ENCODE peak calls at places on chromosomes 11 and 22, in ten cellular contexts. One of them, this sample, is unnamed.

GRCh38 chr11:65008016-65008415 is 5.9 kb upstream of the ARL2 start:
- DNase-seq in fibroblast of lung: no peak
- DNase-seq in CD4-positive, alpha-beta memory T cell: no peak
- DNase-seq in EL: no peak
- DNase-seq in NCI-H460: no peak
- DNase-seq in SK-N-SH: no peak
- DNase-seq in stimulated activated CD4-positive, alpha-beta T cell treated with anti-CD3 and anti-CD28 coated beads, TNF-alpha, amount 100 ng/mL, for 48 hours: no peak
- DNase-seq in substantia nigra: no peak
- DNase-seq in NCI-H2081: no peak
- DNase-seq in GM12865: no peak
- DNase-seq in this sample: no peak

GRCh38 chr22:45308624-45309421 is 911 bp upstream of the FAM118A start:
- DNase-seq in fibroblast of lung: no peak
- DNase-seq in CD4-positive, alpha-beta memory T cell: no peak
- DNase-seq in EL: no peak
- DNase-seq in NCI-H460: no peak
- DNase-seq in SK-N-SH: no peak
- DNase-seq in stimulated activated CD4-positive, alpha-beta T cell treated with anti-CD3 and anti-CD28 coated beads, TNF-alpha, amount 100 ng/mL, for 48 hours: no peak
- DNase-seq in substantia nigra: no peak
- DNase-seq in NCI-H2081: no peak
- DNase-seq in GM12865: peak
- DNase-seq in this sample: no peak

GRCh38 chr22:42947211-42947990 is 67.5 kb downstream of the PACSIN2 start:
- DNase-seq in fibroblast of lung: no peak
- DNase-seq in CD4-positive, alpha-beta memory T cell: no peak
- DNase-seq in EL: peak
- DNase-seq in NCI-H460: no peak
- DNase-seq in SK-N-SH: no peak
- DNase-seq in stimulated activated CD4-positive, alpha-beta T cell treated with anti-CD3 and anti-CD28 coated beads, TNF-alpha, amount 100 ng/mL, for 48 hours: no peak
- DNase-seq in substantia nigra: no peak
- DNase-seq in NCI-H2081: peak
- DNase-seq in GM12865: no peak
- DNase-seq in this sample: peak

GRCh38 chr11:104146421-104146820 is 17.5 kb downstream of the PDGFD start:
- DNase-seq in fibroblast of lung: no peak
- DNase-seq in CD4-positive, alpha-beta memory T cell: no peak
- DNase-seq in EL: no peak
- DNase-seq in NCI-H460: no peak
- DNase-seq in SK-N-SH: no peak
- DNase-seq in stimulated activated CD4-positive, alpha-beta T cell treated with anti-CD3 and anti-CD28 coated beads, TNF-alpha, amount 100 ng/mL, for 48 hours: no peak
- DNase-seq in substantia nigra: no peak
- DNase-seq in NCI-H2081: peak
- DNase-seq in GM12865: no peak
- DNase-seq in this sample: no peak

GRCh38 chr11:65301491-65302329 is 13.0 kb upstream of the CDC42EP2 start:
- DNase-seq in fibroblast of lung: peak
- DNase-seq in CD4-positive, alpha-beta memory T cell: no peak
- DNase-seq in EL: no peak
- DNase-seq in NCI-H460: no peak
- DNase-seq in SK-N-SH: peak
- DNase-seq in stimulated activated CD4-positive, alpha-beta T cell treated with anti-CD3 and anti-CD28 coated beads, TNF-alpha, amount 100 ng/mL, for 48 hours: no peak
- DNase-seq in substantia nigra: no peak
- DNase-seq in NCI-H2081: no peak
- DNase-seq in GM12865: no peak
- DNase-seq in this sample: no peak

GRCh38 chr11:35618497-35619029 is 303 bp downstream of the FJX1 start:
- DNase-seq in fibroblast of lung: peak
- DNase-seq in CD4-positive, alpha-beta memory T cell: peak
- DNase-seq in EL: no peak
- DNase-seq in NCI-H460: no peak
- DNase-seq in SK-N-SH: peak
- DNase-seq in stimulated activated CD4-positive, alpha-beta T cell treated with anti-CD3 and anti-CD28 coated beads, TNF-alpha, amount 100 ng/mL, for 48 hours: no peak
- DNase-seq in substantia nigra: no peak
- DNase-seq in NCI-H2081: no peak
- DNase-seq in GM12865: peak
- DNase-seq in this sample: no peak

GRCh38 chr11:124917115-124917637 is 1.9 kb upstream of the HEPN1 start:
- DNase-seq in fibroblast of lung: peak
- DNase-seq in CD4-positive, alpha-beta memory T cell: no peak
- DNase-seq in EL: peak
- DNase-seq in NCI-H460: no peak
- DNase-seq in SK-N-SH: no peak
- DNase-seq in stimulated activated CD4-positive, alpha-beta T cell treated with anti-CD3 and anti-CD28 coated beads, TNF-alpha, amount 100 ng/mL, for 48 hours: no peak
- DNase-seq in substantia nigra: peak
- DNase-seq in NCI-H2081: no peak
- DNase-seq in GM12865: no peak
- DNase-seq in this sample: no peak

GRCh38 chr11:44133335-44133946 is 38.0 kb downstream of the EXT2 start:
- DNase-seq in fibroblast of lung: peak
- DNase-seq in CD4-positive, alpha-beta memory T cell: no peak
- DNase-seq in EL: peak
- DNase-seq in NCI-H460: peak
- DNase-seq in SK-N-SH: peak
- DNase-seq in stimulated activated CD4-positive, alpha-beta T cell treated with anti-CD3 and anti-CD28 coated beads, TNF-alpha, amount 100 ng/mL, for 48 hours: no peak
- DNase-seq in substantia nigra: no peak
- DNase-seq in NCI-H2081: peak
- DNase-seq in GM12865: peak
- DNase-seq in this sample: peak

GRCh38 chr11:47332303-47332711 is 20.2 kb downstream of the MYBPC3 start:
- DNase-seq in fibroblast of lung: no peak
- DNase-seq in CD4-positive, alpha-beta memory T cell: no peak
- DNase-seq in EL: no peak
- DNase-seq in NCI-H460: no peak
- DNase-seq in SK-N-SH: peak
- DNase-seq in stimulated activated CD4-positive, alpha-beta T cell treated with anti-CD3 and anti-CD28 coated beads, TNF-alpha, amount 100 ng/mL, for 48 hours: no peak
- DNase-seq in substantia nigra: no peak
- DNase-seq in NCI-H2081: no peak
- DNase-seq in GM12865: no peak
- DNase-seq in this sample: no peak

GRCh38 chr11:66956689-66957290 is 1.4 kb downstream of the PC start:
- DNase-seq in fibroblast of lung: peak
- DNase-seq in CD4-positive, alpha-beta memory T cell: peak
- DNase-seq in EL: peak
- DNase-seq in NCI-H460: no peak
- DNase-seq in SK-N-SH: no peak
- DNase-seq in stimulated activated CD4-positive, alpha-beta T cell treated with anti-CD3 and anti-CD28 coated beads, TNF-alpha, amount 100 ng/mL, for 48 hours: no peak
- DNase-seq in substantia nigra: no peak
- DNase-seq in NCI-H2081: no peak
- DNase-seq in GM12865: no peak
- DNase-seq in this sample: no peak

GRCh38 chr11:84384637-84385227 is 1098.6 kb upstream of the CCDC90B start:
- DNase-seq in fibroblast of lung: peak
- DNase-seq in CD4-positive, alpha-beta memory T cell: no peak
- DNase-seq in EL: peak
- DNase-seq in NCI-H460: peak
- DNase-seq in SK-N-SH: peak
- DNase-seq in stimulated activated CD4-positive, alpha-beta T cell treated with anti-CD3 and anti-CD28 coated beads, TNF-alpha, amount 100 ng/mL, for 48 hours: no peak
- DNase-seq in substantia nigra: no peak
- DNase-seq in NCI-H2081: peak
- DNase-seq in GM12865: peak
- DNase-seq in this sample: peak

GRCh38 chr22:42434283-42434682 is 2.1 kb upstream of the NFAM1 start:
- DNase-seq in fibroblast of lung: no peak
- DNase-seq in CD4-positive, alpha-beta memory T cell: no peak
- DNase-seq in EL: no peak
- DNase-seq in NCI-H460: no peak
- DNase-seq in SK-N-SH: peak
- DNase-seq in stimulated activated CD4-positive, alpha-beta T cell treated with anti-CD3 and anti-CD28 coated beads, TNF-alpha, amount 100 ng/mL, for 48 hours: no peak
- DNase-seq in substantia nigra: no peak
- DNase-seq in NCI-H2081: peak
- DNase-seq in GM12865: no peak
- DNase-seq in this sample: no peak

GRCh38 chr11:18368236-18368635 is 26.1 kb upstream of the LDHA start:
- DNase-seq in fibroblast of lung: no peak
- DNase-seq in CD4-positive, alpha-beta memory T cell: no peak
- DNase-seq in EL: peak
- DNase-seq in NCI-H460: no peak
- DNase-seq in SK-N-SH: no peak
- DNase-seq in stimulated activated CD4-positive, alpha-beta T cell treated with anti-CD3 and anti-CD28 coated beads, TNF-alpha, amount 100 ng/mL, for 48 hours: no peak
- DNase-seq in substantia nigra: no peak
- DNase-seq in NCI-H2081: no peak
- DNase-seq in GM12865: no peak
- DNase-seq in this sample: no peak

GRCh38 chr22:44495629-44496028 is 2.4 kb downstream of the RTL6 start:
- DNase-seq in fibroblast of lung: no peak
- DNase-seq in CD4-positive, alpha-beta memory T cell: no peak
- DNase-seq in EL: no peak
- DNase-seq in NCI-H460: no peak
- DNase-seq in SK-N-SH: no peak
- DNase-seq in stimulated activated CD4-positive, alpha-beta T cell treated with anti-CD3 and anti-CD28 coated beads, TNF-alpha, amount 100 ng/mL, for 48 hours: no peak
- DNase-seq in substantia nigra: no peak
- DNase-seq in NCI-H2081: no peak
- DNase-seq in GM12865: no peak
- DNase-seq in this sample: no peak

GRCh38 chr22:39994046-39994565 is 648 bp upstream of the FAM83F start:
- DNase-seq in fibroblast of lung: no peak
- DNase-seq in CD4-positive, alpha-beta memory T cell: peak
- DNase-seq in EL: no peak
- DNase-seq in NCI-H460: no peak
- DNase-seq in SK-N-SH: no peak
- DNase-seq in stimulated activated CD4-positive, alpha-beta T cell treated with anti-CD3 and anti-CD28 coated beads, TNF-alpha, amount 100 ng/mL, for 48 hours: peak
- DNase-seq in substantia nigra: no peak
- DNase-seq in NCI-H2081: no peak
- DNase-seq in GM12865: no peak
- DNase-seq in this sample: no peak

GRCh38 chr22:30209642-30210041 is 36.9 kb downstream of the LIF start:
- DNase-seq in fibroblast of lung: no peak
- DNase-seq in CD4-positive, alpha-beta memory T cell: no peak
- DNase-seq in EL: no peak
- DNase-seq in NCI-H460: no peak
- DNase-seq in SK-N-SH: no peak
- DNase-seq in stimulated activated CD4-positive, alpha-beta T cell treated with anti-CD3 and anti-CD28 coated beads, TNF-alpha, amount 100 ng/mL, for 48 hours: no peak
- DNase-seq in substantia nigra: no peak
- DNase-seq in NCI-H2081: no peak
- DNase-seq in GM12865: no peak
- DNase-seq in this sample: no peak

This sample was measured in A549.